ENCODE peak calls at places on chromosome 20, in four cellular contexts. J is astrocyte of the cerebellum; A is NCI-H524; U is CD8-positive, alpha-beta T cell. N is an unnamed sample.

GRCh38 chr20:63932606-63933160 is 23.5 kb downstream of the UCKL1 start:
- DNase-seq in J (no peak), A (no peak), U (no peak), N (no peak)

GRCh38 chr20:45088247-45088646 is 12.7 kb downstream of the KCNS1 start:
- DNase-seq in J (no peak), A (no peak), U (no peak), N (no peak)

GRCh38 chr20:56166781-56167465 is 81.6 kb upstream of the MC3R start:
- DNase-seq in J (no peak), A (peak), U (no peak), N (no peak)

GRCh38 chr20:11719153-11719552 is 198.5 kb upstream of the BTBD3 start:
- DNase-seq in J (no peak), A (no peak), U (no peak), N (no peak)

GRCh38 chr20:59987135-59987534 is 28.9 kb downstream of the CDH26 start:
- DNase-seq in J (no peak), A (peak), U (no peak), N (no peak)

GRCh38 chr20:36070451-36070850 is 84.1 kb upstream of the EPB41L1 start:
- DNase-seq in J (no peak), A (no peak), U (no peak), N (no peak)

GRCh38 chr20:45998337-45998736 is 10.4 kb upstream of the MMP9 start:
- DNase-seq in J (no peak), A (no peak), U (no peak), N (no peak)

GRCh38 chr20:56589633-56590032 is 39.5 kb upstream of the TFAP2C start:
- DNase-seq in J (no peak), A (no peak), U (no peak), N (no peak)

GRCh38 chr20:63194007-63194820 is 21.7 kb downstream of the YTHDF1 start:
- DNase-seq in J (no peak), A (no peak), U (no peak), N (no peak)

GRCh38 chr20:46557231-46557956 is 6.9 kb upstream of the OCSTAMP start:
- DNase-seq in J (no peak), A (no peak), U (no peak), N (no peak)

GRCh38 chr20:7667194-7667593 is 273.1 kb downstream of the HAO1 start:
- DNase-seq in J (no peak), A (no peak), U (no peak), N (no peak)

GRCh38 chr20:61930776-61931475 is 134.8 kb downstream of the TAF4 start:
- DNase-seq in J (no peak), A (no peak), U (no peak), N (no peak)

GRCh38 chr20:48808382-48809034 is 19.3 kb downstream of the PREX1 start:
- DNase-seq in J (no peak), A (no peak), U (no peak), N (no peak)

GRCh38 chr20:52179331-52180166 is 12.0 kb downstream of the ZFP64 start:
- DNase-seq in J (no peak), A (no peak), U (no peak), N (no peak)

GRCh38 chr20:50439539-50440453 is 70.4 kb upstream of the PTPN1 start:
- DNase-seq in J (no peak), A (no peak), U (no peak), N (no peak)

GRCh38 chr20:41165001-41165882 is 27.9 kb downstream of the PLCG1 start:
- DNase-seq in J (no peak), A (no peak), U (no peak), N (no peak)